ENCODE peak calls at places on chromosome 1, in five cellular contexts. S, H, T, E and A are unnamed samples.

GRCh38 chr1:22388666-22389455 is 62.8 kb upstream of the ZBTB40 start:
- DNase-seq in S (no peak), H (no peak), T (no peak), E (peak; percentile 72), A (peak; percentile 57)

GRCh38 chr1:84581648-84582047 is 7.4 kb upstream of the CTBS start:
- DNase-seq in S (no peak), H (no peak), T (no peak), E (no peak), A (no peak)

GRCh38 chr1:12600880-12601633 is 17.0 kb downstream of the DHRS3 start:
- DNase-seq in S (peak; percentile 44), H (peak; percentile 71), T (no peak), E (no peak), A (no peak)

GRCh38 chr1:28862571-28863403 is 50.8 kb downstream of the OPRD1 start:
- DNase-seq in S (no peak), H (no peak), T (no peak), E (no peak), A (no peak)

GRCh38 chr1:162690672-162691434 is 58.6 kb downstream of the DDR2 start:
- DNase-seq in S (no peak), H (peak; percentile 51), T (peak; percentile 90), E (peak; percentile 88), A (no peak)

GRCh38 chr1:10892138-10893065 is 96.0 kb upstream of the CASZ1 start:
- DNase-seq in S (no peak), H (no peak), T (no peak), E (no peak), A (no peak)

GRCh38 chr1:93658188-93658587 is 23.4 kb downstream of the BCAR3 start:
- DNase-seq in S (no peak), H (no peak), T (no peak), E (no peak), A (no peak)

GRCh38 chr1:216346521-216346920 is 76.7 kb downstream of the USH2A start:
- DNase-seq in S (no peak), H (no peak), T (no peak), E (no peak), A (no peak)

GRCh38 chr1:82160036-82160435 is 359.3 kb downstream of the ADGRL2 start:
- DNase-seq in S (no peak), H (no peak), T (no peak), E (no peak), A (no peak)

GRCh38 chr1:1422465-1423244 is 1.6 kb upstream of the ANKRD65 start:
- DNase-seq in S (no peak), H (no peak), T (no peak), E (no peak), A (no peak)